ENCODE peak calls at places on chromosomes 6 and 20, in five cellular contexts. B is activated CD4-positive, alpha-beta T cell treated with anti-CD3 and anti-CD28 coated beads, Interleukin-2, amount 50 U/mL, for 24 hours; Y is fibroblast of mammary gland; Z is activated naive CD4-positive, alpha-beta T cell; I is GM03348. D is an unnamed sample.

GRCh38 chr6:167678102-167679101 is 148.3 kb upstream of the AFDN start:
- DNase-seq in Z (no peak), I (no peak), Y (no peak), B (no peak), D (no peak)

GRCh38 chr20:1108437-1108920 is 9.9 kb upstream of the PSMF1 start:
- DNase-seq in I (peak), B (peak), Y (peak), Z (peak), D (no peak)

GRCh38 chr6:4210619-4211419 is 75.4 kb upstream of the ECI2 start:
- DNase-seq in Z (peak), I (peak), Y (peak), B (peak), D (no peak)

GRCh38 chr6:158383542-158383941 is 71.3 kb downstream of the TULP4 start:
- DNase-seq in I (no peak), B (no peak), Y (no peak), Z (no peak), D (no peak)

GRCh38 chr20:41177636-41178035 is 40.3 kb downstream of the PLCG1 start:
- DNase-seq in I (peak), Y (peak), B (no peak), Z (no peak), D (no peak)

GRCh38 chr6:90896165-90896549 is 309.3 kb upstream of the MAP3K7 start:
- DNase-seq in Y (no peak), I (no peak), Z (no peak), B (no peak), D (no peak)

GRCh38 chr6:55046869-55047422 is 127.4 kb upstream of the HCRTR2 start:
- DNase-seq in B (no peak), I (no peak), Z (no peak), Y (no peak), D (no peak)

GRCh38 chr6:56798163-56798562 is 155.5 kb upstream of the DST start:
- DNase-seq in Y (peak), Z (no peak), B (no peak), I (peak), D (no peak)

GRCh38 chr6:106527979-106528378 is 101.3 kb downstream of the RTN4IP1 start:
- DNase-seq in I (peak), B (no peak), Z (no peak), Y (peak), D (no peak)

GRCh38 chr6:32666420-32667300 is at the start of gene HLA-DQB1:
- DNase-seq in B (peak), Y (peak), I (peak), Z (no peak), D (peak)

GRCh38 chr20:53829706-53830521 is 236.3 kb upstream of the ZNF217 start:
- DNase-seq in Y (peak), Z (no peak), B (no peak), I (peak), D (no peak)

GRCh38 chr6:149032318-149032598 is 285.3 kb upstream of the TAB2 start:
- DNase-seq in B (no peak), Y (no peak), Z (no peak), I (no peak), D (no peak)

GRCh38 chr6:90293319-90293937 is 3.2 kb downstream of the BACH2 start:
- DNase-seq in Z (no peak), B (no peak), I (no peak), Y (peak), D (no peak)

GRCh38 chr20:14470977-14471642 is 133.7 kb upstream of the FLRT3 start:
- DNase-seq in B (no peak), Z (no peak), Y (no peak), I (no peak), D (no peak)

GRCh38 chr6:167015302-167015701 is 16.1 kb downstream of the CEP43 start:
- DNase-seq in Y (no peak), B (no peak), Z (no peak), I (no peak), D (no peak)

GRCh38 chr20:1122388-1123315 is 4.2 kb downstream of the PSMF1 start:
- DNase-seq in I (peak), B (no peak), Y (peak), Z (no peak), D (no peak)

GRCh38 chr20:11581271-11581670 is 336.4 kb upstream of the BTBD3 start:
- DNase-seq in Z (no peak), B (no peak), I (no peak), Y (peak), D (no peak)

GRCh38 chr20:17835240-17835940 is 133.2 kb downstream of the SNX5 start:
- DNase-seq in I (peak), Y (peak), Z (no peak), B (no peak), D (no peak)

GRCh38 chr6:157017861-157018260 is 240.7 kb downstream of the ARID1B start:
- DNase-seq in I (no peak), Z (no peak), Y (peak), B (no peak), D (no peak)

GRCh38 chr20:54566224-54566750 is 90.9 kb downstream of the DOK5 start:
- DNase-seq in I (no peak), B (no peak), Z (no peak), Y (peak), D (no peak)

GRCh38 chr6:53282741-53283140 is 66.0 kb downstream of the ELOVL5 start:
- DNase-seq in I (no peak), B (no peak), Z (no peak), Y (no peak), D (no peak)

GRCh38 chr6:161882196-161882595 is 608.3 kb upstream of the AGPAT4 start:
- DNase-seq in Y (no peak), Z (no peak), I (no peak), B (no peak), D (no peak)

GRCh38 chr20:9442858-9443257 is 71.5 kb upstream of the LAMP5 start:
- DNase-seq in B (no peak), Y (peak), Z (no peak), I (no peak), D (no peak)

GRCh38 chr20:53827292-53827995 is 233.8 kb upstream of the ZNF217 start:
- DNase-seq in Z (no peak), B (no peak), Y (no peak), I (no peak), D (no peak)

GRCh38 chr6:30463651-30464618 is 25.4 kb upstream of the HLA-E start:
- DNase-seq in Y (peak), B (peak), Z (no peak), I (peak), D (no peak)

GRCh38 chr20:25195962-25196700 is 619 bp downstream of the ENTPD6 start:
- DNase-seq in I (no peak), B (no peak), Y (no peak), Z (no peak), D (peak)

GRCh38 chr6:140867336-140867735 is 1265.4 kb upstream of the GJE1 start:
- DNase-seq in Z (no peak), B (no peak), I (no peak), Y (no peak), D (no peak)

GRCh38 chr6:112253505-112253841 is 894 bp downstream of the LAMA4 start:
- DNase-seq in B (no peak), Y (no peak), Z (no peak), I (peak), D (no peak)